ENCODE peak calls at places on chromosome 11, in five cellular contexts. S, P, Z, W and I are unnamed samples.

GRCh38 chr11:61555051-61555969 is 25.6 kb downstream of the SYT7 start:
- DNase-seq in Z (no peak), P (no peak), W (no peak), S (no peak), I (no peak)

GRCh38 chr11:96156379-96156722 is 186.6 kb downstream of the MAML2 start:
- DNase-seq in Z (no peak), P (peak; percentile 77), W (no peak), S (no peak), I (no peak)

GRCh38 chr11:46607516-46607915 is 9.5 kb downstream of the HARBI1 start:
- DNase-seq in P (no peak), W (no peak), S (no peak), Z (no peak), I (no peak)

GRCh38 chr11:1953489-1954284 is 6.6 kb downstream of the MRPL23 start:
- DNase-seq in S (no peak), W (peak; percentile 56), P (no peak), Z (no peak), I (no peak)

GRCh38 chr11:131807876-131808275 is 437.5 kb downstream of the NTM start:
- DNase-seq in S (no peak), W (no peak), P (no peak), Z (no peak), I (no peak)

GRCh38 chr11:67656278-67656922 is 5.9 kb upstream of the ACY3 start:
- DNase-seq in P (peak; percentile 45), S (no peak), Z (no peak), W (no peak), I (no peak)

GRCh38 chr11:129315781-129316579 is 59.7 kb upstream of the BARX2 start:
- DNase-seq in W (no peak), Z (no peak), P (no peak), S (no peak), I (no peak)

GRCh38 chr11:128848815-128849455 is 18.2 kb downstream of the KCNJ1 start:
- DNase-seq in Z (no peak), W (peak; percentile 81), S (peak; percentile 66), P (no peak), I (no peak)

GRCh38 chr11:5232150-5232549 is 2.1 kb downstream of the HBD start:
- DNase-seq in W (no peak), P (no peak), Z (no peak), S (no peak), I (no peak)

GRCh38 chr11:64237484-64237951 is 3.1 kb downstream of the VEGFB start:
- DNase-seq in W (peak; percentile 40), P (no peak), S (no peak), Z (no peak), I (no peak)

GRCh38 chr11:41579546-41579945 is 120.1 kb upstream of the LRRC4C start:
- DNase-seq in S (no peak), Z (no peak), P (no peak), W (no peak), I (no peak)

GRCh38 chr11:3108183-3108721 is 51.0 kb upstream of the CARS1 start:
- DNase-seq in S (no peak), P (no peak), W (peak; percentile 25), Z (no peak), I (no peak)

GRCh38 chr11:112345708-112346107 is 85.0 kb upstream of the PLET1 start:
- DNase-seq in P (no peak), Z (no peak), W (no peak), S (no peak), I (no peak)

GRCh38 chr11:73532310-73532709 is 65.6 kb downstream of the FAM168A start:
- DNase-seq in S (no peak), W (no peak), P (no peak), Z (no peak), I (no peak)

GRCh38 chr11:2930705-2931415 is 1.6 kb upstream of the PHLDA2 start:
- DNase-seq in S (peak; percentile 38), P (peak; percentile 11), W (peak; percentile 76), Z (no peak), I (no peak)

GRCh38 chr11:10803676-10804075 is 5.0 kb downstream of the EIF4G2 start:
- DNase-seq in Z (no peak), S (no peak), P (no peak), W (no peak), I (no peak)

GRCh38 chr11:88398372-88399140 is 61.0 kb upstream of the CTSC start:
- DNase-seq in W (no peak), Z (no peak), S (no peak), P (peak; percentile 61), I (no peak)

GRCh38 chr11:32892355-32893090 is at the start of gene QSER1:
- DNase-seq in Z (peak; percentile 84), S (peak; percentile 71), P (peak; percentile 29), W (peak; percentile 79), I (peak; percentile 75)

GRCh38 chr11:110473666-110474065 is 43.9 kb downstream of the FDX1 start:
- DNase-seq in Z (no peak), S (no peak), P (peak; percentile 71), W (no peak), I (peak; percentile 60)

GRCh38 chr11:128467610-128468041 is 119.7 kb downstream of the ETS1 start:
- DNase-seq in S (no peak), Z (no peak), W (peak; percentile 54), P (peak; percentile 90), I (peak; percentile 28)

GRCh38 chr11:16769386-16769785 is 30.9 kb downstream of the C11orf58 start:
- DNase-seq in S (no peak), P (no peak), Z (no peak), W (no peak), I (no peak)

GRCh38 chr11:130592056-130592455 is 143.6 kb downstream of the ADAMTS15 start:
- DNase-seq in P (peak; percentile 67), W (no peak), Z (no peak), S (no peak), I (no peak)

GRCh38 chr11:113179181-113179701 is 135.1 kb upstream of the TTC12 start:
- DNase-seq in Z (no peak), W (no peak), S (no peak), P (no peak), I (no peak)

GRCh38 chr11:61834278-61835004 is 6.3 kb downstream of the FADS2 start:
- DNase-seq in W (peak; percentile 78), Z (peak; percentile 44), S (no peak), P (peak; percentile 87), I (no peak)

GRCh38 chr11:69635210-69635609 is 5.7 kb upstream of the CCND1 start:
- DNase-seq in S (no peak), P (no peak), W (no peak), Z (no peak), I (no peak)

GRCh38 chr11:3165152-3165705 is at the start of gene OSBPL5:
- DNase-seq in P (peak; percentile 51), W (peak; percentile 88), S (peak; percentile 56), Z (peak; percentile 75), I (peak; percentile 58)

GRCh38 chr11:33899383-33900037 is 7.6 kb upstream of the LMO2 start:
- DNase-seq in S (no peak), W (peak; percentile 84), P (peak; percentile 95), Z (peak; percentile 45), I (no peak)